ENCODE peak calls at places on chromosomes 3 and 15, in nine cellular contexts. E, D, C, U, B, O, R, N and Q are unnamed samples.

GRCh38 chr15:50262533-50262932 is 3.0 kb downstream of the HDC start:
- DNase-seq in R (no peak), C (no peak), O (no peak), N (no peak), D (no peak), B (no peak), U (no peak), E (no peak), Q (no peak)

GRCh38 chr3:176631175-176631574 is 566.1 kb downstream of the TBL1XR1 start:
- DNase-seq in N (no peak), C (no peak), R (no peak), O (no peak), B (no peak), U (no peak), E (no peak), D (no peak), Q (no peak)

GRCh38 chr3:38457111-38458003 is 3.7 kb downstream of the ACVR2B start:
- DNase-seq in U (no peak), R (peak; percentile 33), C (no peak), E (no peak), D (peak; percentile 2), N (no peak), B (no peak), O (peak; percentile 14), Q (no peak)

GRCh38 chr3:157514371-157514919 is 11.2 kb upstream of the VEPH1 start:
- DNase-seq in E (no peak), C (no peak), U (no peak), N (no peak), B (no peak), D (no peak), R (no peak), O (no peak), Q (no peak)

GRCh38 chr15:40276927-40277326 is 5.9 kb downstream of the ANKRD63 start:
- DNase-seq in N (no peak), C (no peak), E (no peak), R (no peak), O (no peak), B (no peak), D (no peak), U (no peak), Q (no peak)

GRCh38 chr3:108728934-108729333 is 28.3 kb downstream of the RETNLB start:
- DNase-seq in D (no peak), B (no peak), U (no peak), O (no peak), R (no peak), C (no peak), N (no peak), E (no peak), Q (no peak)

GRCh38 chr3:49358884-49359225 is 702 bp upstream of the GPX1 start:
- DNase-seq in O (no peak), D (no peak), B (no peak), E (no peak), N (no peak), U (no peak), R (no peak), C (no peak), Q (no peak)

GRCh38 chr15:31062965-31063355 is 38.6 kb downstream of the TRPM1 start:
- DNase-seq in O (no peak), D (no peak), R (no peak), B (no peak), C (no peak), N (no peak), E (no peak), U (no peak), Q (no peak)

GRCh38 chr15:55357774-55358173 is 38.8 kb downstream of the PIGB start:
- DNase-seq in E (no peak), U (no peak), N (no peak), C (no peak), D (peak; percentile 12), R (no peak), B (no peak), O (peak; percentile 79), Q (no peak)

DNA sequence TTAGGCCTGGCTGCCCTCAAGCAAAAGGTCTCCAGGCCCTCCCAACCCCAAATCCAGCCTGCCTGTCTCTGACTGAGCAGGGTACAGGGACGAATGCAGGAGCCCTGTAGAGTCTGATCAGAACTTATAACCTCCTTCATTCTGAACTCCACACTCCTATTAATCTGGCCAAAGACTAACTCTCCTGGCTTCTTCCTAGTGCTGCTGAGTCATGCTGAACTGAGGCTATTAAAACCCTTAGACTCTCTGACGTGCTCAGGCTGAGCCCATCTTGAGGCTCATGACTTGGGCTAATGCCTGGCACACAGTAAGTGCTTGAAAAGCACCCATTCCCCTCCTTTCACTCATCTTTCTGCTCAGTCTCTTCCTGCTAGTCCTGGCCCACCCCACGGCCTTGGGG is 81.9 kb downstream of the NUP210 start:
- DNase-seq in U (no peak), B (no peak), O (peak; percentile 2), E (no peak), N (no peak), R (no peak), D (no peak), C (no peak), Q (no peak)
- H3K36me3 ChIP-seq in U (no peaks in the 10 kb centered on the region), B (no peaks in the 10 kb centered on the region), O (no peaks in the 10 kb centered on the region), E (peaks cover 100% of the 10 kb centered on the region), N (no peaks in the 10 kb centered on the region), R (no peaks in the 10 kb centered on the region), D (no peaks in the 10 kb centered on the region), C (no peaks in the 10 kb centered on the region), Q (no peaks in the 10 kb centered on the region)

DNA sequence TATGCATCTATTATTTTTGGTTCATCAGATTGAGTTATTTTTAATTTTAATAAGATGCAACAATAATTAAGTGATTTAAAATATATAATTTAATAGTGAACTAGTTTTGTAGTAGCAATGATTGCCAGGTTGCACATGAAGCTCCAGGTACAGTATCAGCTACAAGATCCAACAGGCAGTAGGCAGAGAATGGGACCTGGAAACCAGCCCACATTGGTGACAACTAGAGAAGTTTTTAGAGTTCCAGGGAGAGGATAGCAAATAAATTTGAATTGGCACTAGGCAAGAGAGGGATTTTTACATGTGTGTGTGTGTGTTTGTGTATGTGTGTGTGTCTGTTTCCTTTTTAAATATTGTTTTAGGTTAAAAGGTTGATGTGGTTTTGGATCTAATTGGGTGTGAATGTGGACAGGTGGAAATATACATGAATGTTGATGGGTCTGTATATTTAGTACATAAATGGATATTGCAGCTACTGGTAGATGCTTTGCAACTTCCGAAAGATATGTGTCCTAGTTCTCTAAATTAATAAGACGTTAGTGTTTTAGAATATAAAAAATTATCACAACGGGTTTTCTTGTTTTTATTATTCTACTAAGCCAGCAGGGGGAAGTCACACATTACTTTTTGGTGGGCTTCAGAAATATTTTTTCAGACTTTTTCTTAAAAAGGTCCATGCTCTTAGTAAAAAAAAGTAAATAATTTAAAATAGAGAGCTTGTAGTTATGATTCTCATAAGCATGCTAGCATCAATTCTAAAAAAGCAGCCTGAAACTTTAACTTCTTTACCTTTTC is 110.1 kb upstream of the GBE1 start:
- DNase-seq in N (no peak), R (peak; percentile 32), E (no peak), D (peak; percentile 16), U (no peak), B (no peak), O (no peak), C (no peak), Q (no peak)
- TF ChIP-seq CTCF in N (no peak), R (no peak), E (peak; percentile 26), D (no peak), U (no peak), B (no peak), O (no peak), C (peak; percentile 67), Q (no peak)

GRCh38 chr3:123071581-123071980 is 4.8 kb downstream of the PDIA5 start:
- DNase-seq in R (no peak), B (no peak), E (no peak), N (no peak), O (no peak), D (no peak), C (peak; percentile 38), U (no peak), Q (no peak)
- H3K4me1 ChIP-seq in R (peaks cover 25% of the 10 kb centered on the region), B (peaks cover 42% of the 10 kb centered on the region), E (peaks cover 1% of the 10 kb centered on the region), N (peaks cover 56% of the 10 kb centered on the region), O (peaks cover under 1% of the 10 kb centered on the region), D (peaks cover 30% of the 10 kb centered on the region), C (peaks cover 14% of the 10 kb centered on the region), U (peaks cover 22% of the 10 kb centered on the region), Q (peaks cover under 1% of the 10 kb centered on the region)

GRCh38 chr3:58093573-58094195 is 85.5 kb downstream of the FLNB start:
- DNase-seq in B (no peak), N (no peak), D (peak; percentile 72), R (no peak), C (no peak), O (peak; percentile 88), U (no peak), E (no peak), Q (no peak)
- H3K36me3 ChIP-seq in B (peaks cover 22% of the 10 kb centered on the region), N (peaks cover 24% of the 10 kb centered on the region), D (no peaks in the 10 kb centered on the region), R (peaks cover 16% of the 10 kb centered on the region), C (peaks cover 99% of the 10 kb centered on the region), O (peaks cover 6% of the 10 kb centered on the region), U (peaks cover 12% of the 10 kb centered on the region), E (peaks cover 7% of the 10 kb centered on the region), Q (no peaks in the 10 kb centered on the region)

DNA sequence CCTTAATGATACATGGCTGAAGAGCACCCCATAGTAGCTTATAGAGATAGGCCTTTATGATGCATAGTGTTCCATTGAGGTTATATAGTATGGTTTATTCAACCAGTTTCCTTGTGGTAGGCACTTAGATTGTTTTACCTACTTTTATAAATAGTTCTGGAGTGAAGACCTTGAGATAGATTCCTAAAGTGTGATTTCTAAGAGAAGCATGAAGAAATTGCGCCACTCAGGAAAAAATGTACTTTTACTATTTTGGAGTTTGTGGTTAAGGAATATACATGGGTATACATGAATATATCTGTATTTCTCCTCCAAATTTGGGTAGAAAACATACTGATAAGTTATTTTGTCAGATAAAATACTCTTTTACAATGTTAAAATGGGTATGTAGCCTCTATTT is 70.5 kb downstream of the CHD2 start:
- DNase-seq in C (no peak), O (peak; percentile 17), N (no peak), R (no peak), B (no peak), E (no peak), U (no peak), D (no peak), Q (no peak)
- TF ChIP-seq CTCF in C (no peak), O (no peak), N (no peak), R (no peak), B (no peak), E (no peak), U (no peak), D (no peak), Q (no peak)

GRCh38 chr3:39664931-39665330 is 144.5 kb upstream of the MYRIP start:
- DNase-seq in D (no peak), U (no peak), R (no peak), O (no peak), E (no peak), N (no peak), B (no peak), C (no peak), Q (no peak)
- H3K4me1 ChIP-seq in D (no peaks in the 10 kb centered on the region), U (no peaks in the 10 kb centered on the region), R (no peaks in the 10 kb centered on the region), O (no peaks in the 10 kb centered on the region), E (no peaks in the 10 kb centered on the region), N (no peaks in the 10 kb centered on the region), B (no peaks in the 10 kb centered on the region), C (peaks cover 14% of the 10 kb centered on the region), Q (no peaks in the 10 kb centered on the region)

GRCh38 chr3:146145642-146146041 is 15.3 kb downstream of the PLOD2 start:
- DNase-seq in C (no peak), U (no peak), D (no peak), B (no peak), N (no peak), E (no peak), R (no peak), O (no peak), Q (no peak)
- H3K36me3 ChIP-seq in C (no peaks in the 10 kb centered on the region), U (no peaks in the 10 kb centered on the region), D (no peaks in the 10 kb centered on the region), B (no peaks in the 10 kb centered on the region), N (no peaks in the 10 kb centered on the region), E (no peaks in the 10 kb centered on the region), R (no peaks in the 10 kb centered on the region), O (no peaks in the 10 kb centered on the region), Q (no peaks in the 10 kb centered on the region)